ENCODE peak calls at places on chromosomes 16 and 17, in five cellular contexts. Y is GM12878, R is A549, P is SK-N-SH, G is HepG2. Q is an unnamed sample.
A peak's percentile ranks its signal among the peaks of the same experiment; 100 is the strongest.

GRCh38 chr17:72972263-72972951 is 120.1 kb downstream of the SLC39A11 start:
- DNase-seq in R (no peak), Y (no peak), P (no peak), G (peak; percentile 90), Q (no peak)

GRCh38 chr16:11562941-11563340 is 23.8 kb downstream of the LITAF start:
- DNase-seq in Y (no peak), G (no peak), R (no peak), P (no peak), Q (no peak)

GRCh38 chr17:80794281-80795089 is 197.2 kb upstream of the CHMP6 start:
- DNase-seq in R (no peak), G (no peak), Y (no peak), P (no peak), Q (no peak)

GRCh38 chr17:80105762-80106161 is 4.4 kb downstream of the GAA start:
- DNase-seq in R (no peak), Y (no peak), G (no peak), P (peak; percentile 56), Q (peak; percentile 21)

GRCh38 chr16:87267566-87267965 is 49.6 kb downstream of the C16orf95 start:
- DNase-seq in R (no peak), P (no peak), Y (no peak), G (no peak), Q (no peak)

GRCh38 chr16:7345423-7345822 is 12.8 kb downstream of the RBFOX1 start:
- DNase-seq in G (no peak), P (peak; percentile 59), Y (no peak), R (no peak), Q (no peak)

GRCh38 chr16:50881331-50881830 is 139.5 kb downstream of the CYLD start:
- DNase-seq in R (no peak), Y (no peak), G (no peak), P (no peak), Q (no peak)

GRCh38 chr16:17277981-17278381 is 192.8 kb downstream of the XYLT1 start:
- DNase-seq in Y (no peak), G (peak; percentile 38), R (peak; percentile 28), P (no peak), Q (peak; percentile 7)

GRCh38 chr16:4323845-4324478 is 8.1 kb downstream of the GLIS2 start:
- DNase-seq in Y (no peak), P (peak; percentile 79), G (no peak), R (peak; percentile 79), Q (peak; percentile 42)

GRCh38 chr17:13996758-13997157 is 72.5 kb upstream of the COX10 start:
- DNase-seq in Y (no peak), P (no peak), R (no peak), G (no peak), Q (no peak)

GRCh38 chr17:37824534-37825485 is 80.0 kb upstream of the HNF1B start:
- DNase-seq in Y (no peak), R (peak; percentile 95), G (peak; percentile 62), P (no peak), Q (peak; percentile 90)

GRCh38 chr17:6105608-6106007 is 35.4 kb downstream of the WSCD1 start:
- DNase-seq in G (no peak), R (no peak), Y (no peak), P (no peak), Q (no peak)

GRCh38 chr17:58391302-58391984 is 25.9 kb downstream of the RNF43 start:
- DNase-seq in G (peak; percentile 100), R (peak; percentile 67), P (peak; percentile 75), Y (no peak), Q (no peak)
- TF ChIP-seq SMC3 in G (peak; percentile 62), R (peak; percentile 62), P (no peak), Y (no peak), Q (no peak)

DNA sequence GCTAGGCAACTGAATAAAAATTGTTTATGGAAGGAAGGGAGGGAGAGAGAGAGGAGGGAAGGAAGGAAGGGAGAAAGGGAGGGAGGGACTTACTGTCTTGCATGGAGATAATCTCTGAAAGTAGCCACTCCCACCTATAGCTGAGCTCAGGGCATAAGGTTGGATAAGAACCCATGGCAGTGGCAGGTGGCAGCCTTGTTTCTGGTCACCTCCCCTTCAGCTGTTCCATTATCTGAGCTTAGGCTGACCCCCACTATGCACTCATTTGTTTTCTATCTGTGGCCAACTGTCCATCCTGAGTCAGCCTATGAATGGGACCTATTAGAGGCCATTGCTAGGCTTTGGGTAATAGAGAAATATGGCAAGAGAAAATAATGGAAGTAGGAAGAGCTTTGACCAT is 25.3 kb upstream of the MTMR4 start:
- DNase-seq in G (no peak), Y (no peak), R (no peak), P (no peak), Q (no peak)
- H3K4me2 ChIP-seq in G (no peak overlapping the region), Y (no peak overlapping the region), R (no peak overlapping the region), P (no peak overlapping the region), Q (no peak overlapping the region)

DNA sequence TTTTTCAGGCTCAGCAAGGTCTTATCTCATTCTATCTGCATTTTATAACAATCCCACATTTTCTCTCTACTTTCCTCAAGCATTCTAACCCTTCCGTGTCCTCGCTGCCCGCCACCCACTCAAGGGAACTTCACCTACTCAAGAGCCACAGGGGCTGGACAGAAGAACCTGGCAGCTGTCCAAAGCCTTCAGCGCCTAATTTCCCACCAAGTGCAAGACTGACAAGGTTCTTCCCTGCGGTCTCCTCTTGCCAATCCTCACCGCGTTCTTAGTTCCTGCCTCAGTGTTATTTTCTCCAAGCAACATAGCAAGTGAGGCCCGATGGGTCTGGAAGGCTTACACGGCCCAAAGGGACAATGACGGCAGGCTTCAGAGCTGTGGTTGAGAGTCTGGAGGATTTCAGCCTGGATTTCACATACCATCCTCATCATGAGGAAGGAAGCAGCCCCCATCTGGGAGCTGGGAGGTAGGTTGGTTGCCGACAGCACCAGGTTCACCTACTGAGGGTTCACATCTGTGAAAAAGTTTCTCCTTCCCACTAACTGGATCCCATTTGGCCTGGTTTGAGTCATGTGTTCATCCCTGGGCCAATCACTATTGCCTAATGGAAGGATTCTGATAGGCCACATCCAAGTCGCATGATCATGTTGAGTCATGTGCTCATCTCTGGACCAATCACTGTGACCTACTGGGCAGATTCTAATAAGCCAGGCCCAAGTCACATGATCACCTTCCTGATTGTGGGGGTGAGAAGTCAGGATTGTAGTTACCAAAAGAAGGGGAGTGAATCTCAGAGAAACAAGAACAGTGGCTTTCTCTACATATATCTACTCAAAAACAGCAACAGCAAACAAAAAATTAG is 108.2 kb downstream of the N4BP1 start:
- DNase-seq in Y (no peak), R (no peak), G (no peak), P (no peak), Q (no peak)
- TF ChIP-seq SMC3 in Y (no peak), R (no peak), G (no peak), P (no peak), Q (no peak)

DNA sequence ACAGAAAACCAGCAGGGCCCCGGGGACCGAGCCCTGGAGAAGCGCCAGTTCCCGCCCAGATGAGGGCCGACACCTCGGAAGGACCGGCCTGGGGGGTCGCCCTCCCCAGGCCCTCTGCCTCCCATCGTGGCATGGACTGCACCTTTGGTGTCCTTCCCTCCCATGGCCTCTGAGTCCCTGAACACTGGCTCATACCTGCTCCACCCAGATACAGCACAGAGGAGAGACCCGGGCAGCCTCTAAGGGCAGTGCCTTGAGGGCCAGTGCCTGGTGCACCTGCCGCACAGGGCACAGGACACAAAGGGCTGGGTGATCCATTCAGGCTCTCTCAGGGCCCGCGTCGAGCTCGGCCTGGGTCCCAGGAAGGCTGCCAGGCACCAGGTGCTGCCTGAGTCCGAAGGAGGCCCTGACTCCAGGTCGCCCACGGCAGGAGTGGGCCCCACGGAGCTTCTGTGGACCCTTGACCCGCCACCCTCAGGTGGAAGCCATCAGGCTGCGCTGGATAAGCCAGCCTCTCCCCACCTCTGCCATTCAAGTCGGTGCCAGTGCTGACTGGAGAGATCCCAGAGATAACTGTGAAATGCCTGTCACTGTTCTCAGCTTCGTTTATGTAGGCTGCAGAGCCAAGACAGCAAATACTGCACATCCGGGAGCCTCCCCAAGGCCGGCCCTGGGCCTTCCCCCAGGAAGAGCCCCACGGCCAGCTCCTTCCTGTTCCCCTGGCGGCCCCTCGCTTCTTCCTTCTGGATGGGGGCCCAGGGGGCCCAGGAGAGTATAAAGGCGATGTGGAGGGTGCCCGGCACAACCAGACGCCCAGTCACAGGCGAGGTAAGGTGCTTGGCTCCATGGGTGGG is at the start of gene ZG16B:
- DNase-seq in P (peak; percentile 64), R (no peak), Y (no peak), G (peak; percentile 51), Q (no peak)
- H3K4me2 ChIP-seq in P (no peak within 1 kb of the TSS), R (no peak within 1 kb of the TSS), Y (peak within 1 kb of the TSS; percentile 35), G (peak within 1 kb of the TSS; percentile 63), Q (no peak within 1 kb of the TSS)

DNA sequence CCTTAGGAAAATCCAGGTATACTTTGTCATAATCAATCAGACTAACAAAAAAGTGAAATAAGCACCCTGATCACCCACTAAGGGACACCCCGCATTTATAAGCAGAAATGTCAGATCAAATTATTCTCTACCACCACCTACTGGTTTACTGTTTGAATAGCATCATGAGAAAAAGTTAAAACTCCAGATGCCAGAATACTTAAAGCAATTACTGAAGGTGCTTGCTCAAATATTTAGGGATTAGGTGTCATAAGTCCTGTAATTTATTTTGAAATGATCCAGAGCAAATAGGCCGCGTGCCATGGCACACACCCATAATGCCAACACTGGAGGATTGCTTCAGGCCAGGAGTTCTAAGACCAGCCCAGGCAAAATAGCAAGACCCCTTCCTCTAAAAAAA is 2.3 kb downstream of the TOP2A start:
- DNase-seq in P (peak; percentile 49), G (peak; percentile 38), R (peak; percentile 68), Y (no peak), Q (peak; percentile 59)
- TF ChIP-seq SMC3 in P (peak; percentile 37), G (peak; percentile 37), R (peak; percentile 52), Y (peak; percentile 45), Q (peak; percentile 38)

GRCh38 chr17:69499301-69499700 is 84.8 kb downstream of the MAP2K6 start:
- DNase-seq in P (no peak), Y (no peak), R (no peak), G (no peak), Q (no peak)

GRCh38 chr17:69501591-69502468 is 87.3 kb downstream of the MAP2K6 start:
- DNase-seq in R (peak; percentile 37), Y (no peak), G (peak; percentile 78), P (no peak), Q (peak; percentile 90)

GRCh38 chr17:69500911-69501429 is 86.5 kb downstream of the MAP2K6 start:
- DNase-seq in G (no peak), P (no peak), R (no peak), Y (no peak), Q (no peak)

GRCh38 chr17:69503711-69504110 is 89.2 kb downstream of the MAP2K6 start:
- DNase-seq in G (no peak), P (no peak), Y (peak; percentile 74), R (no peak), Q (no peak)

GRCh38 chr17:69502488-69502887 is 88.0 kb downstream of the MAP2K6 start:
- DNase-seq in R (no peak), Y (no peak), G (no peak), P (no peak), Q (no peak)
- H3K4me2 ChIP-seq in R (peak overlapping the region; percentile 73), Y (peak overlapping the region; percentile 88), G (peak overlapping the region; percentile 81), P (no peak overlapping the region), Q (peak overlapping the region; percentile 77)

DNA sequence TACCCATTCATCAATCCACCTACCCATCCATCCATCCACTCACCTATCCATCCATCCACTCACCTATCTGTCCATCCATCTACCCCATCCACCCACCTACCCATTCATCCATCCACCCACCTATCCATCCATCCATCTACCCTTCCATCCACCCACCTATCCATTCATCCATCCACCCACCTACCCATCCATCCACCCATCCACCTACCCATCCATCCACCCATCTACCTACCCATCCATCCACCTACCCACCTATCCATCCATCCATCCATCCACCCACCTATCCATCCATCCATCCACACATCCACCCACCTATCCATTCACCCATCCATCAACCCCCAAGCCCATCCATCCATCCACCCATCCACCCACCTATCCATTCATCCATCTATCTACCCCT is 267.1 kb downstream of the MRTFB start:
- DNase-seq in P (no peak), Y (no peak), R (no peak), G (no peak), Q (no peak)
- TF ChIP-seq SMC3 in P (no peak), Y (no peak), R (no peak), G (no peak), Q (no peak)